ENCODE peak calls at places on chromosome 5, in four cellular contexts. V, K, E and C are unnamed samples.

GRCh38 chr5:143128412-143129071 is 274.9 kb downstream of the NR3C1 start:
- DNase-seq in K (no peak), E (no peak), V (no peak), C (no peak)

GRCh38 chr5:111697215-111697614 is 59.8 kb downstream of the NREP start:
- DNase-seq in V (no peak), E (no peak), K (no peak), C (no peak)

GRCh38 chr5:179135006-179135405 is 74.8 kb downstream of the ZNF354C start:
- DNase-seq in E (no peak), K (no peak), V (no peak), C (no peak)

GRCh38 chr5:55437859-55438206 is 96.9 kb downstream of the PLPP1 start:
- DNase-seq in E (no peak), K (no peak), V (no peak), C (no peak)

GRCh38 chr5:147452137-147452838 is 57.6 kb downstream of the DPYSL3 start:
- DNase-seq in V (no peak), E (no peak), K (peak; percentile 20), C (no peak)

GRCh38 chr5:116510525-116510924 is 64.1 kb downstream of the SEMA6A start:
- DNase-seq in E (no peak), V (no peak), K (no peak), C (no peak)

GRCh38 chr5:176611435-176611834 is 1.5 kb upstream of the GPRIN1 start:
- DNase-seq in E (no peak), K (no peak), V (no peak), C (no peak)

GRCh38 chr5:74953961-74954720 is 88.0 kb upstream of the FAM169A start:
- DNase-seq in K (no peak), E (no peak), V (no peak), C (no peak)

GRCh38 chr5:35919191-35919590 is 19.2 kb downstream of the CAPSL start:
- DNase-seq in V (no peak), E (no peak), K (no peak), C (no peak)

GRCh38 chr5:96881511-96882115 is 5.3 kb downstream of the ERAP2 start:
- DNase-seq in E (no peak), V (no peak), K (no peak), C (no peak)

GRCh38 chr5:122896598-122897282 is 51.3 kb downstream of the SNX24 start:
- DNase-seq in K (no peak), E (no peak), V (no peak), C (no peak)

GRCh38 chr5:144368556-144368955 is 197.9 kb downstream of the KCTD16 start:
- DNase-seq in V (no peak), K (no peak), E (no peak), C (no peak)

GRCh38 chr5:104363567-104363966 is 801.0 kb upstream of the NUDT12 start:
- DNase-seq in E (no peak), K (no peak), V (no peak), C (no peak)

GRCh38 chr5:53934126-53934856 is 373.9 kb downstream of the NDUFS4 start:
- DNase-seq in E (no peak), K (no peak), V (no peak), C (no peak)

GRCh38 chr5:16464664-16465543 is 696 bp downstream of the ZNF622 start:
- DNase-seq in E (no peak), V (no peak), K (no peak), C (no peak)

GRCh38 chr5:38871790-38872551 is 26.2 kb downstream of the OSMR start:
- DNase-seq in V (no peak), E (no peak), K (no peak), C (no peak)

DNA sequence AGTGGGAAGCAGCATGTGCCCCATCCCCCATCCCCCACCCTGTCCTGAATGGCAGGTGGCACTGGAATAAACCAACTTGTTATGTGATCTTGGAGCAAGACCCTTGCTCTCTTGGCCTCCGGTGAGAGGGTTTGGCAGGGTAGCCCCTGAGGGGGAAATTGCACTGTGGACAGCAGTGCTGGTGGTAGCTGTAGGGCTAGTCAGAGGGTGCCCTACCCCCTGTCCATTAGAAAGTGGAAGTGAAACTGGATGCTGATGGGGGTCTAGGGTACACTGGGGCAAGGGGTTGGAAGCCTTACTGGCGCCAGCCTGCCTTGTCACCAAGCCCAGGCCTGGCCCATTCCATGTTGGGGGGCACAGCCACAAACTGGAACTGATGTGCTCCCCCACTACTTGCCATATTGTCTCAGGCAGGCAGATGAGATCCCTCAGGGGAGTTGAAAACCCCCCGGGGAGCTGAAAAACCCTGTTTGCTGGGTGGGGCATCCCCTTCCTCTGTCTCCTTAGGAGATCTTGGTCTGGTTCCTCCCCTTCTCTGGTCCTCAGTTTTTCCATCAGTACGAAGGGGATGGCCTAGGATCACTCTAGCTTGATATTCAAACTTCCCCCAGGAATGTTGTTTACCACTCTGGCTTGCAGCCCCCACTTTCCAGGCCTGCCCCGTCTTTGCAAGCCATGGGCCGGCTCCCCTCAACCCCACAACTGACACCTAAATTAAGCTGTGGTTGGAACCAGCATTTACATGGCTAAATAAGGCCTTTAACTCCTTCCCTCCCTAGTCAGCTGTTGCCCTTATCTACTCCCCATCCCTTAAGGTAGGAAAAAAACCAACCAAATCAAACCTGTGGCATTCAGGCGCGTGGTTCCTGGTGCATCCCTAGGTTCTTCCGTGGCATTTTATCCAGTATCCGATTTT is 14.4 kb upstream of the SYNPO start:
- DNase-seq in K (no peak), E (no peak), V (peak; percentile 57), C (no peak)
- TF ChIP-seq TAF1 in K (no peak), E (no peak), V (peak; percentile 37), C (no peak)

DNA sequence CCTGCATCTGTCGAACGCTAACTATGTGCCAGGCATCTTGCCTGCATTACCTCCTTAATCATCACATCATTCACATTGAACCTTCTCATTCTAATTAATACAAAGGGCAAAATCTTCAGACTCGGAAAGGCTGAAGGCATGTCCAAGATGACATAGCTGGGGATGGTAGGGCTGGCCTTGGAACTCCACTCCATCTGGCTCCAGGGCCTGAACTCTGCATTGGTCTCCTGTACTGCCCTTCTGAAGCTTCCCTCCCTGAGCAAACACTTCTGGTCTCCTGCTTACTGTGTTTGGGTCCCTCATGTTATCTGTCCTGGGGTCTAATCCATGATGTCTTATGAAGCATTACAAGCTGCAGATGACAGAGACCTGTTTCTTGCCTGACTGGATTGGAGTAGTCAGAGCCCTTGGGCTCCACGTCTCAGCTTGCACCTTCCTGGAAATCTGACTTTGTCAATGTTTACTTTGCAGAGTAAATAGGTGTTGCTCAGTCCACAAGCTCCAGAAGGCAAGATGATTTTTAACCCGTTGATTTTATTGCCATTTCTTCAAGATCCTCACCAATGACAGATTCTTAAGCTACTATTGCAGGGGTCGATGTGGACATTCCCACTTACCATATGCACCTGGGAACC is 106.1 kb downstream of the GALNT10 start:
- DNase-seq in E (no peak), V (no peak), K (no peak), C (no peak)
- TF ChIP-seq POLR2AphosphoS5 in E (no peak), V (no peak), K (no peak), C (no peak)

DNA sequence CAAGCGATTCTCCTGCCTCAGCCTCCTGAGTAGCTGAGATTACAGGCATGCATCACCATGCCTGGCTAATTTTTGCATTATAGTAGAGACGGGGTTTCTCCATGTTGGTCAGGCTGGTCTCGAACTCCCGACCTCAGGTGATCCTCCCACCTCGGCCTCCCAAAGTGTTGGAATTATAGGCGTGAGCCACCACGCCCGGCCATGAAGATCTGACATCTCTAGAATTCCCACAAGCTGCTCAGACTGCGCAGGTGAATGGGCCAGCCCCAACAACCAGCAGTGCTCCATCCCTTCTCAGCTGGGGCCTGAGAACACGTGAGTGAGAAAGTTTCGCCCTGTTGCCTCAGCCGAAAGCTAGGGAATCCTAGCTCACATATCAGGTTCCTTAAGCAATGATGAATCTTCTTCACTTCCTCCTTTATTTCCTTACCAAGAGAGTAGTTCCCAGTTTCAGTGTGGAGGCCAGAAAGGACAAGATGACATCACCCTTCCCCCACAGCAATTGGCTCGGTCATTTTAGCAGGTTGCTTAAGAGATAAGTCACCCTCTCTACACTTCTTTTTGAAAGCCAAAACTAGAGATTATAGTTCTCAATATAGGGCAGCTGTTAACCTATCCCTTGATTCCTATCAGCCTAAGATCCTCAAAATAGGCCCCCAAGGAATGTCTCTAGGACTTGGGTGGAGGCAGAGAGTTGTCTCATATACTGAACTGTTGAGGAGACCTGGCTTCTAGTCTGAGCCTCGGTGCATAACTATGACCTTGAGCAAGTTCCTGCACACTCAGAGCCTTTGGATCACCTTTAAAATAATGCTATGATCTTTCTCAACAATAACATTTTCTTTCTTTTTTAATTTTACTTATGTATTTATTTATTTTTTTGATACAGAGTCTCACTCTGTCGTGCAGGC is 23.9 kb upstream of the PPP2CA start:
- DNase-seq in V (no peak), E (no peak), K (no peak), C (no peak)
- TF ChIP-seq TAF1 in V (no peak), E (no peak), K (no peak), C (no peak)

GRCh38 chr5:43602818-43603534 is at the start of gene NNT:
- DNase-seq in E (peak; percentile 64), K (peak; percentile 84), V (no peak), C (peak; percentile 62)
- TF ChIP-seq POLR2AphosphoS5 in E (peak; percentile 9), K (no peak), V (peak; percentile 59), C (peak; percentile 40)

GRCh38 chr5:141617128-141617527 is 1.7 kb downstream of the DIAPH1 start:
- DNase-seq in V (no peak), E (no peak), K (no peak), C (no peak)

GRCh38 chr5:141618804-141619554 is at the start of gene DIAPH1:
- DNase-seq in V (peak; percentile 91), E (peak; percentile 84), K (peak; percentile 99), C (peak; percentile 88)

GRCh38 chr5:141615991-141616715 is 2.6 kb downstream of the DIAPH1 start:
- DNase-seq in E (no peak), K (no peak), V (no peak), C (no peak)

GRCh38 chr5:141617682-141618029 is 1.1 kb downstream of the DIAPH1 start:
- DNase-seq in K (no peak), E (no peak), V (no peak), C (no peak)

DNA sequence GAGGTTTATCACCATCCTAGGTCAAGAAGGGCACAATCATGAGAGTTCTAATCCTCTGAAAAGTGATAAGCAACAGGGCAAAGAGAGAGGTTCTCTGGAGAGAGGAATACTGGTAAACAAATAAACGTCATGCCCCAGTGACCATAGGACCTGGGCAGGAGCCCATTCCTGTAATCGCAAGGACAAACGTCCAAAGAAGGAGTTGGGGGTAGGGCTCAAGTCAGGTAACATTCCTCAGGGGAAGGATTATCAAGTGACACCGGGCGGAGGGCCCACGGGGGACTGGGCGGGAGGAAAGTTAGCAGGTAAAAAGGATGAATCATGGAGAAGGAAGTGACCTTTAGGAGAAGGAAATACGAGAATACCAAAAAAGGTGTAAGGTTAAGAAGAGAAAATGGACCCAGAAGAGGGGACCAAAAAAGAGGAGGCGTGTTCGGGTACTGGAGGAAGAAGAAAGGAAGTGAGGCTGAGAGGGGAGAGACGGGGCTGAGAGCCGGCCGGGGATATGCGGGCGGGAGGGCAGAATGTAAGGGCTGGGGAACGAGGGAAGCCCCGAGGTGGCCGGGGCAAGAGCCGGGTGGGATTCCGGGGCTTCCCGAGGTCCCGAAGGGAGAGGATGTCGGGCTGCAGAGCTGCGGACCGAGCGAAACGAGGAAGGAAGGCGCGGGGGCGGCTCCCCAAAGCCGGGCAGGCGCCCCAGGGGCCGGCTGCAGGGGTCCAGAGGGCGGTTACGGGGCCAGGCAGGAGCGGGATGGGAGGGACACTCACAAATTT is 583 bp downstream of the DIAPH1 start:
- DNase-seq in K (peak; percentile 50), E (no peak), V (no peak), C (no peak)
- TF ChIP-seq TAF1 in K (no peak), E (no peak), V (no peak), C (no peak)

GRCh38 chr5:462051-462481 is 19.1 kb downstream of the EXOC3 start:
- DNase-seq in E (no peak), K (no peak), V (no peak), C (no peak)

GRCh38 chr5:458547-459353 is 15.8 kb downstream of the EXOC3 start:
- DNase-seq in E (no peak), K (no peak), V (peak; percentile 56), C (no peak)

GRCh38 chr5:459562-460412 is 16.8 kb downstream of the EXOC3 start:
- DNase-seq in V (no peak), K (no peak), E (no peak), C (no peak)

GRCh38 chr5:463301-463700 is 20.3 kb downstream of the EXOC3 start:
- DNase-seq in V (no peak), E (no peak), K (no peak), C (no peak)

GRCh38 chr5:460413-460700 is 17.4 kb downstream of the EXOC3 start:
- DNase-seq in V (no peak), E (no peak), K (no peak), C (no peak)
- TF ChIP-seq POLR2AphosphoS5 in V (no peak), E (no peak), K (no peak), C (no peak)